ENCODE peak calls at places on chromosome 1, in five cellular contexts. One of them, this sample, is unnamed.

GRCh38 chr1:36118396-36118795 is 6.6 kb downstream of the COL8A2 start:
- DNase-seq in GM06990: no peak
- DNase-seq in CD8-positive, alpha-beta memory T cell: no peak
- DNase-seq in myocyte: no peak
- DNase-seq in AG08396: no peak
- DNase-seq in this sample: no peak

GRCh38 chr1:26069941-26070807 is 2.7 kb upstream of the TRIM63 start:
- DNase-seq in GM06990: no peak
- DNase-seq in CD8-positive, alpha-beta memory T cell: no peak
- DNase-seq in myocyte: no peak
- DNase-seq in AG08396: no peak
- DNase-seq in this sample: no peak

GRCh38 chr1:226868726-226869125 is 1.7 kb upstream of the PSEN2 start:
- DNase-seq in GM06990: no peak
- DNase-seq in CD8-positive, alpha-beta memory T cell: no peak
- DNase-seq in myocyte: no peak
- DNase-seq in AG08396: no peak
- DNase-seq in this sample: no peak

GRCh38 chr1:12434174-12434573 is 183.8 kb downstream of the DHRS3 start:
- DNase-seq in GM06990: no peak
- DNase-seq in CD8-positive, alpha-beta memory T cell: peak
- DNase-seq in myocyte: peak
- DNase-seq in AG08396: no peak
- DNase-seq in this sample: peak

GRCh38 chr1:47562799-47563198 is 125.0 kb downstream of the FOXD2 start:
- DNase-seq in GM06990: no peak
- DNase-seq in CD8-positive, alpha-beta memory T cell: no peak
- DNase-seq in myocyte: no peak
- DNase-seq in AG08396: no peak
- DNase-seq in this sample: no peak

GRCh38 chr1:179807691-179808485 is 64.8 kb downstream of the FAM163A start:
- DNase-seq in GM06990: no peak
- DNase-seq in CD8-positive, alpha-beta memory T cell: no peak
- DNase-seq in myocyte: peak
- DNase-seq in AG08396: peak
- DNase-seq in this sample: no peak

GRCh38 chr1:209158851-209159250 is 424.7 kb upstream of the CAMK1G start:
- DNase-seq in GM06990: no peak
- DNase-seq in CD8-positive, alpha-beta memory T cell: no peak
- DNase-seq in myocyte: no peak
- DNase-seq in AG08396: no peak
- DNase-seq in this sample: no peak

GRCh38 chr1:19405195-19405760 is 80.1 kb downstream of the CAPZB start:
- DNase-seq in GM06990: no peak
- DNase-seq in CD8-positive, alpha-beta memory T cell: no peak
- DNase-seq in myocyte: no peak
- DNase-seq in AG08396: no peak
- DNase-seq in this sample: no peak

GRCh38 chr1:202315576-202316168 is 26.1 kb downstream of the UBE2T start:
- DNase-seq in GM06990: no peak
- DNase-seq in CD8-positive, alpha-beta memory T cell: peak
- DNase-seq in myocyte: peak
- DNase-seq in AG08396: peak
- DNase-seq in this sample: peak

GRCh38 chr1:30569384-30569783 is 154.0 kb downstream of the MATN1 start:
- DNase-seq in GM06990: no peak
- DNase-seq in CD8-positive, alpha-beta memory T cell: no peak
- DNase-seq in myocyte: no peak
- DNase-seq in AG08396: no peak
- DNase-seq in this sample: no peak

GRCh38 chr1:150558761-150559626 is 9.8 kb downstream of the ADAMTSL4 start:
- DNase-seq in GM06990: no peak
- DNase-seq in CD8-positive, alpha-beta memory T cell: no peak
- DNase-seq in myocyte: no peak
- DNase-seq in AG08396: no peak
- DNase-seq in this sample: no peak